ENCODE peak calls at places on chromosome 18, in four cellular contexts. One of them, this sample, is unnamed.
A peak's percentile ranks its signal among the peaks of the same experiment; 100 is the strongest.

GRCh38 chr18:23301971-23302370 is 151.1 kb upstream of the RIOK3 start:
- DNase-seq in cardiac muscle cell: no peak
- DNase-seq in brain microvascular endothelial cell: no peak
- DNase-seq in neural crest cell: no peak
- DNase-seq in this sample: no peak

GRCh38 chr18:46400449-46400848 is 256.6 kb downstream of the LOXHD1 start:
- DNase-seq in cardiac muscle cell: no peak
- DNase-seq in brain microvascular endothelial cell: no peak
- DNase-seq in neural crest cell: no peak
- DNase-seq in this sample: no peak

GRCh38 chr18:23578891-23579653 is 7.2 kb downstream of the NPC1 start:
- DNase-seq in cardiac muscle cell: peak; percentile 65
- DNase-seq in brain microvascular endothelial cell: no peak
- DNase-seq in neural crest cell: no peak
- DNase-seq in this sample: no peak

GRCh38 chr18:62066121-62066818 is 120.6 kb downstream of the PIGN start:
- DNase-seq in cardiac muscle cell: peak; percentile 8
- DNase-seq in brain microvascular endothelial cell: no peak
- DNase-seq in neural crest cell: no peak
- DNase-seq in this sample: no peak

GRCh38 chr18:44552706-44553105 is 128.0 kb upstream of the SETBP1 start:
- DNase-seq in cardiac muscle cell: no peak
- DNase-seq in brain microvascular endothelial cell: no peak
- DNase-seq in neural crest cell: no peak
- DNase-seq in this sample: no peak

GRCh38 chr18:59961086-59961485 is 61.3 kb downstream of the PMAIP1 start:
- DNase-seq in cardiac muscle cell: no peak
- DNase-seq in brain microvascular endothelial cell: no peak
- DNase-seq in neural crest cell: no peak
- DNase-seq in this sample: no peak

GRCh38 chr18:51100371-51101000 is 70.5 kb downstream of the SMAD4 start:
- DNase-seq in cardiac muscle cell: no peak
- DNase-seq in brain microvascular endothelial cell: no peak
- DNase-seq in neural crest cell: no peak
- DNase-seq in this sample: no peak

GRCh38 chr18:21117385-21118135 is 5.9 kb upstream of the ROCK1 start:
- DNase-seq in cardiac muscle cell: peak; percentile 80
- DNase-seq in brain microvascular endothelial cell: peak; percentile 73
- DNase-seq in neural crest cell: no peak
- DNase-seq in this sample: no peak

GRCh38 chr18:29123706-29124530 is 947.0 kb upstream of the CDH2 start:
- DNase-seq in cardiac muscle cell: peak; percentile 23
- DNase-seq in brain microvascular endothelial cell: no peak
- DNase-seq in neural crest cell: no peak
- DNase-seq in this sample: no peak

GRCh38 chr18:11035814-11036213 is 113.6 kb downstream of the PIEZO2 start:
- DNase-seq in cardiac muscle cell: no peak
- DNase-seq in brain microvascular endothelial cell: no peak
- DNase-seq in neural crest cell: no peak
- DNase-seq in this sample: no peak

GRCh38 chr18:51513525-51513924 is 316.0 kb upstream of the MEX3C start:
- DNase-seq in cardiac muscle cell: peak; percentile 28
- DNase-seq in brain microvascular endothelial cell: no peak
- DNase-seq in neural crest cell: no peak
- DNase-seq in this sample: no peak

GRCh38 chr18:35076556-35076955 is 35.3 kb downstream of the MAPRE2 start:
- DNase-seq in cardiac muscle cell: peak; percentile 89
- DNase-seq in brain microvascular endothelial cell: peak; percentile 91
- DNase-seq in neural crest cell: no peak
- DNase-seq in this sample: no peak

GRCh38 chr18:45954070-45954712 is 12.9 kb downstream of the EPG5 start:
- DNase-seq in cardiac muscle cell: peak; percentile 79
- DNase-seq in brain microvascular endothelial cell: peak; percentile 86
- DNase-seq in neural crest cell: no peak
- DNase-seq in this sample: no peak

GRCh38 chr18:75202976-75203375 is 6.0 kb downstream of the PTGR3 start:
- DNase-seq in cardiac muscle cell: no peak
- DNase-seq in brain microvascular endothelial cell: no peak
- DNase-seq in neural crest cell: no peak
- DNase-seq in this sample: no peak

GRCh38 chr18:78145096-78145495 is 834.5 kb upstream of the SALL3 start:
- DNase-seq in cardiac muscle cell: no peak
- DNase-seq in brain microvascular endothelial cell: no peak
- DNase-seq in neural crest cell: no peak
- DNase-seq in this sample: no peak

GRCh38 chr18:1304392-1304992 is 399.8 kb downstream of the ADCYAP1 start:
- DNase-seq in cardiac muscle cell: no peak
- DNase-seq in brain microvascular endothelial cell: no peak
- DNase-seq in neural crest cell: no peak
- DNase-seq in this sample: no peak

GRCh38 chr18:69469444-69469919 is 68.8 kb downstream of the DOK6 start:
- DNase-seq in cardiac muscle cell: peak; percentile 19
- DNase-seq in brain microvascular endothelial cell: no peak
- DNase-seq in neural crest cell: no peak
- DNase-seq in this sample: peak; percentile 10

GRCh38 chr18:816088-816653 is 4.1 kb upstream of the YES1 start:
- DNase-seq in cardiac muscle cell: no peak
- DNase-seq in brain microvascular endothelial cell: no peak
- DNase-seq in neural crest cell: no peak
- DNase-seq in this sample: no peak

GRCh38 chr18:68267583-68267982 is 447.3 kb downstream of the TMX3 start:
- DNase-seq in cardiac muscle cell: peak; percentile 46
- DNase-seq in brain microvascular endothelial cell: peak; percentile 23
- DNase-seq in neural crest cell: no peak
- DNase-seq in this sample: no peak

DNA sequence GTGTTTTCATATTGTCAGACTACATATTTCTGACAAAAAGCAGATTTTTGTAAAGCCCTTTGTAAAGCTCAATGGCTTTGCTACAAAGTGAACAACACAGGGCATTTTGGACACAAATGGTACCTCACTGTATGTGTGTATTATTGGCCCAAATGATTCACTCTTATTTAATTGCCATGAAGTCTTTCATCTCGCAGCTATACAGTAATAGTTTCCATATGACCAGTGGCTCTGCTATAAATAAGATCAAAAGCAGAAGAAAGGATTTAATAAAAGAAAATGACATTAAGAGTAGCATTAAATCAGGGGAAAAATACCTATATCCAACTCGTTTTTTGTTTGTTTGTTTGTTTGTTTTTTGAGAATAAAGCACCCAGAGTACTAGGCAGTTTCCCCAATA is 284.0 kb upstream of the CCDC68 start:
- DNase-seq in cardiac muscle cell: no peak
- DNase-seq in brain microvascular endothelial cell: no peak
- DNase-seq in neural crest cell: no peak
- DNase-seq in this sample: no peak
- TF ChIP-seq CTCF in cardiac muscle cell: no peak
- TF ChIP-seq CTCF in brain microvascular endothelial cell: no peak
- TF ChIP-seq CTCF in neural crest cell: no peak
- TF ChIP-seq CTCF in this sample: no peak

GRCh38 chr18:65943268-65943667 is 192.5 kb downstream of the CDH7 start:
- DNase-seq in cardiac muscle cell: no peak
- DNase-seq in brain microvascular endothelial cell: no peak
- DNase-seq in neural crest cell: no peak
- DNase-seq in this sample: no peak
- TF ChIP-seq CTCF in cardiac muscle cell: no peak
- TF ChIP-seq CTCF in brain microvascular endothelial cell: no peak
- TF ChIP-seq CTCF in neural crest cell: no peak
- TF ChIP-seq CTCF in this sample: no peak

GRCh38 chr18:80035997-80036396 is 1.8 kb downstream of the RBFA start:
- DNase-seq in cardiac muscle cell: no peak
- DNase-seq in brain microvascular endothelial cell: no peak
- DNase-seq in neural crest cell: no peak
- DNase-seq in this sample: no peak
- TF ChIP-seq CTCF in cardiac muscle cell: no peak
- TF ChIP-seq CTCF in brain microvascular endothelial cell: no peak
- TF ChIP-seq CTCF in neural crest cell: no peak
- TF ChIP-seq CTCF in this sample: no peak

GRCh38 chr18:76805221-76805620 is 17.1 kb upstream of the ZNF236 start:
- DNase-seq in cardiac muscle cell: peak; percentile 32
- DNase-seq in brain microvascular endothelial cell: peak; percentile 39
- DNase-seq in neural crest cell: no peak
- DNase-seq in this sample: no peak

GRCh38 chr18:76801567-76802505 is 20.5 kb upstream of the ZNF236 start:
- DNase-seq in cardiac muscle cell: peak; percentile 54
- DNase-seq in brain microvascular endothelial cell: no peak
- DNase-seq in neural crest cell: peak; percentile 57
- DNase-seq in this sample: peak; percentile 70

GRCh38 chr18:76803814-76804213 is 18.5 kb upstream of the ZNF236 start:
- DNase-seq in cardiac muscle cell: peak; percentile 65
- DNase-seq in brain microvascular endothelial cell: peak; percentile 57
- DNase-seq in neural crest cell: peak; percentile 69
- DNase-seq in this sample: peak; percentile 69

GRCh38 chr18:76806301-76806700 is 16.1 kb upstream of the ZNF236 start:
- DNase-seq in cardiac muscle cell: no peak
- DNase-seq in brain microvascular endothelial cell: no peak
- DNase-seq in neural crest cell: no peak
- DNase-seq in this sample: no peak

DNA sequence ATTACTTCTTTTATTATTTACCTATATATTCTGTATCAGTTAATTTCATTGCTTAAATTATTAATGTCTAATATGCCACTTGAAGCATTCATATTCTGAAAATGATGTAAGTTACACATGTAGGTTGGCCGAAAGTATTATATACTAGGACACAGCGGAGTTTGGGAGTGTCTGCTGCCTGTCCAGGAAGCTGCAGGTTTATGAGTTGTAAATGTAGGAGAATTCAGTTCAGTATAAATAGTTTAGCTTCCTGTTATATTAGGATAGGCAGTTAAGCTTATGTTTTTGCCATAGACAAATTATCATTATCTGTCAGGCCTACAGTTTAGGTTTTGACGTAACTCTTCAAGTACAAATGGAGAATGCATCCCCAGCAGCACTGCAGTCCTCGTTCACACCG is 18.9 kb upstream of the ZNF236 start:
- DNase-seq in cardiac muscle cell: no peak
- DNase-seq in brain microvascular endothelial cell: no peak
- DNase-seq in neural crest cell: no peak
- DNase-seq in this sample: no peak
- TF ChIP-seq CTCF in cardiac muscle cell: no peak
- TF ChIP-seq CTCF in brain microvascular endothelial cell: no peak
- TF ChIP-seq CTCF in neural crest cell: no peak
- TF ChIP-seq CTCF in this sample: no peak

GRCh38 chr18:58321986-58322385 is 278.0 kb downstream of the NEDD4L start:
- DNase-seq in cardiac muscle cell: peak; percentile 68
- DNase-seq in brain microvascular endothelial cell: peak; percentile 70
- DNase-seq in neural crest cell: no peak
- DNase-seq in this sample: no peak

GRCh38 chr18:58319719-58320118 is 275.7 kb downstream of the NEDD4L start:
- DNase-seq in cardiac muscle cell: no peak
- DNase-seq in brain microvascular endothelial cell: no peak
- DNase-seq in neural crest cell: no peak
- DNase-seq in this sample: no peak

GRCh38 chr18:58324824-58325520 is 280.9 kb downstream of the NEDD4L start:
- DNase-seq in cardiac muscle cell: no peak
- DNase-seq in brain microvascular endothelial cell: no peak
- DNase-seq in neural crest cell: no peak
- DNase-seq in this sample: no peak

GRCh38 chr18:58316943-58317342 is 272.9 kb downstream of the NEDD4L start:
- DNase-seq in cardiac muscle cell: no peak
- DNase-seq in brain microvascular endothelial cell: no peak
- DNase-seq in neural crest cell: no peak
- DNase-seq in this sample: no peak

DNA sequence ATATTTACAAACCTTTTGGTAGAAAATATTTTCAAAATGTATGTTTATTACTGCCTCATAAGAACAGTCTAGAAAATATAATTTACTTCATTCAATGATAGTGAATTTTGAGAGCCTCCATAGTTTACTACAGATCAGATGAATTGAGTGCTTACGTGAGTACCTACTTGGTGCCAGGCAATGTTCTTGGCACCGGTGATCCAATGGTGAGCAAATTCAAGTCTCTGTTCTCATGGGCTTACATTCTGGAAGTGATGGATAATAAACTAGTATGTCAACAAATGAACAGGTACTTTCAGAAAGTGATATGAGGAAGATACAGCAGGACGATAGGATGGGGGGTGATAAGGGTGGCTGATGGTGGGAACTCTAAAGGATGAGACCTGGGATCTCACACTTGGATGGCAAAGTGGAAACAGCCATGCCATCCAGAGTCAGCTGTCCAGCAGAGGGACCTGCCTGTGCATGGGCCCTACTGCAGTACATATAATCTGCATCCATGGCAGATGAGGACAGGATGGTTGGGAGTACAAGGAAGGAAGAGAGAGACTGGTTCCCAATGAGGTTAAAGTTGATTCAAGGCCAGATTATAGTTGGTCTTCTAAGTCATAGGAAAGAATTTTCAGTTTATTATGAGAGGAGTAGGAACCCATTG is 277.0 kb downstream of the NEDD4L start:
- DNase-seq in cardiac muscle cell: no peak
- DNase-seq in brain microvascular endothelial cell: no peak
- DNase-seq in neural crest cell: no peak
- DNase-seq in this sample: no peak
- TF ChIP-seq CTCF in cardiac muscle cell: no peak
- TF ChIP-seq CTCF in brain microvascular endothelial cell: peak; percentile 11
- TF ChIP-seq CTCF in neural crest cell: no peak
- TF ChIP-seq CTCF in this sample: no peak

GRCh38 chr18:37701967-37702366 is 136.4 kb upstream of the CELF4 start:
- DNase-seq in cardiac muscle cell: no peak
- DNase-seq in brain microvascular endothelial cell: no peak
- DNase-seq in neural crest cell: no peak
- DNase-seq in this sample: no peak

GRCh38 chr18:37698508-37699035 is 133.0 kb upstream of the CELF4 start:
- DNase-seq in cardiac muscle cell: no peak
- DNase-seq in brain microvascular endothelial cell: no peak
- DNase-seq in neural crest cell: no peak
- DNase-seq in this sample: no peak
- TF ChIP-seq CTCF in cardiac muscle cell: no peak
- TF ChIP-seq CTCF in brain microvascular endothelial cell: no peak
- TF ChIP-seq CTCF in neural crest cell: no peak
- TF ChIP-seq CTCF in this sample: no peak

GRCh38 chr18:32891797-32892196 is 119.0 kb upstream of the KLHL14 start:
- DNase-seq in cardiac muscle cell: no peak
- DNase-seq in brain microvascular endothelial cell: no peak
- DNase-seq in neural crest cell: no peak
- DNase-seq in this sample: no peak
- TF ChIP-seq CTCF in cardiac muscle cell: no peak
- TF ChIP-seq CTCF in brain microvascular endothelial cell: peak; percentile 5
- TF ChIP-seq CTCF in neural crest cell: no peak
- TF ChIP-seq CTCF in this sample: no peak

GRCh38 chr18:31099490-31100230 is 2.6 kb downstream of the DSC2 start:
- DNase-seq in cardiac muscle cell: no peak
- DNase-seq in brain microvascular endothelial cell: no peak
- DNase-seq in neural crest cell: no peak
- DNase-seq in this sample: peak; percentile 1

GRCh38 chr18:31102941-31103340 is 720 bp upstream of the DSC2 start:
- DNase-seq in cardiac muscle cell: no peak
- DNase-seq in brain microvascular endothelial cell: no peak
- DNase-seq in neural crest cell: no peak
- DNase-seq in this sample: no peak

GRCh38 chr18:31102020-31102684 is at the start of gene DSC2:
- DNase-seq in cardiac muscle cell: no peak
- DNase-seq in brain microvascular endothelial cell: no peak
- DNase-seq in neural crest cell: peak; percentile 41
- DNase-seq in this sample: peak; percentile 81

GRCh38 chr18:31100598-31101147 is 1.5 kb downstream of the DSC2 start:
- DNase-seq in cardiac muscle cell: peak; percentile 4
- DNase-seq in brain microvascular endothelial cell: no peak
- DNase-seq in neural crest cell: no peak
- DNase-seq in this sample: peak; percentile 55

GRCh38 chr18:31101148-31102019 is 837 bp downstream of the DSC2 start:
- DNase-seq in cardiac muscle cell: peak; percentile 50
- DNase-seq in brain microvascular endothelial cell: no peak
- DNase-seq in neural crest cell: peak; percentile 51
- DNase-seq in this sample: peak; percentile 68
- TF ChIP-seq CTCF in cardiac muscle cell: no peak
- TF ChIP-seq CTCF in brain microvascular endothelial cell: peak; percentile 37
- TF ChIP-seq CTCF in neural crest cell: peak; percentile 40
- TF ChIP-seq CTCF in this sample: no peak

This sample was measured in nephron progenitor cell.